ENCODE peak calls at places on chromosome 17, in eight cellular contexts. U is NCI-H2081, S is omental fat pad, B is mucosa of gallbladder, Z is DND-41, L is DMS 273 treated with DMSO at 0.1 percent for 48 hours, W is thyroid gland, N is immature natural killer cell. Q is an unnamed sample.

GRCh38 chr17:34389343-34389742 is 26.3 kb upstream of the CCL1 start:
- DNase-seq in W (no peak), N (no peak), S (no peak), L (no peak), U (no peak), B (no peak), Z (peak), Q (no peak)

GRCh38 chr17:65332375-65332774 is 195.2 kb downstream of the RGS9 start:
- DNase-seq in B (no peak), N (no peak), W (no peak), L (no peak), S (no peak), U (no peak), Z (no peak), Q (no peak)

GRCh38 chr17:40922239-40922638 is 15.2 kb downstream of the KRT23 start:
- DNase-seq in N (no peak), S (no peak), U (no peak), W (no peak), B (peak), Z (no peak), L (no peak), Q (no peak)

GRCh38 chr17:38667787-38668122 is 7.0 kb downstream of the EPOP start:
- DNase-seq in W (no peak), S (no peak), B (no peak), N (no peak), L (no peak), Z (no peak), U (no peak), Q (no peak)

GRCh38 chr17:15436399-15437369 is 30.7 kb downstream of the CDRT4 start:
- DNase-seq in N (peak), U (no peak), Z (peak), B (peak), W (peak), S (no peak), L (no peak), Q (no peak)

GRCh38 chr17:48012151-48012520 is 25.5 kb downstream of the COPZ2 start:
- DNase-seq in U (peak), L (peak), Z (peak), S (no peak), N (peak), W (peak), B (peak), Q (no peak)

GRCh38 chr17:78780852-78781338 is 1.2 kb downstream of the CYTH1 start:
- DNase-seq in W (peak), U (no peak), S (no peak), Z (no peak), N (no peak), L (no peak), B (no peak), Q (no peak)

GRCh38 chr17:40317345-40317873 is 8.4 kb downstream of the RARA start:
- DNase-seq in N (peak), B (no peak), S (peak), L (peak), Z (peak), W (peak), U (no peak), Q (no peak)

GRCh38 chr17:70622382-70623260 is 453.3 kb downstream of the KCNJ2 start:
- DNase-seq in W (peak), U (peak), S (no peak), Z (peak), B (peak), N (no peak), L (peak), Q (no peak)

GRCh38 chr17:48314716-48315115 is 115.3 kb downstream of the SKAP1 start:
- DNase-seq in U (no peak), L (no peak), N (no peak), W (no peak), S (no peak), Z (no peak), B (no peak), Q (no peak)

GRCh38 chr17:40515011-40515410 is 13.6 kb upstream of the TNS4 start:
- DNase-seq in S (no peak), U (no peak), B (no peak), W (no peak), L (no peak), N (no peak), Z (no peak), Q (no peak)

GRCh38 chr17:61645898-61646297 is 54.9 kb upstream of the NACA2 start:
- DNase-seq in S (no peak), N (no peak), B (no peak), U (no peak), Z (no peak), W (no peak), L (no peak), Q (no peak)

GRCh38 chr17:75610103-75610984 is 22.7 kb downstream of the MYO15B start:
- DNase-seq in Z (no peak), B (peak), S (no peak), U (no peak), N (no peak), L (no peak), W (no peak), Q (no peak)

GRCh38 chr17:58337126-58337599 is 8.6 kb upstream of the TSPOAP1 start:
- DNase-seq in N (peak), W (no peak), S (no peak), L (no peak), B (no peak), Z (peak), U (no peak), Q (no peak)

GRCh38 chr17:12756786-12757185 is 32.5 kb upstream of the ARHGAP44 start:
- DNase-seq in B (no peak), Z (no peak), W (no peak), L (no peak), U (no peak), S (no peak), N (no peak), Q (no peak)

GRCh38 chr17:62628845-62629555 is 1.5 kb downstream of the MRC2 start:
- DNase-seq in L (no peak), Z (no peak), W (no peak), B (no peak), S (no peak), N (no peak), U (no peak), Q (no peak)

GRCh38 chr17:73067075-73067474 is 25.4 kb downstream of the SLC39A11 start:
- DNase-seq in Z (no peak), W (no peak), L (peak), S (no peak), B (no peak), U (no peak), N (no peak), Q (no peak)

GRCh38 chr17:75004371-75004770 is 8.1 kb upstream of the MRPL58 start:
- DNase-seq in U (no peak), L (no peak), S (no peak), Z (no peak), N (no peak), B (no peak), W (no peak), Q (no peak)

GRCh38 chr17:44960654-44961053 is 7.4 kb downstream of the C1QL1 start:
- DNase-seq in U (no peak), W (peak), B (no peak), N (no peak), Z (no peak), S (no peak), L (no peak), Q (no peak)

GRCh38 chr17:34306466-34306865 is 12.8 kb upstream of the CCL8 start:
- DNase-seq in L (no peak), S (no peak), N (no peak), Z (no peak), W (peak), B (no peak), U (no peak), Q (no peak)

GRCh38 chr17:38713456-38713855 is 8.4 kb downstream of the MLLT6 start:
- DNase-seq in N (no peak), L (no peak), B (no peak), S (no peak), Z (no peak), U (no peak), W (no peak), Q (no peak)

GRCh38 chr17:75270218-75270965 is 639 bp downstream of the MIF4GD start:
- DNase-seq in S (peak), B (peak), L (peak), W (peak), N (no peak), Z (peak), U (peak), Q (no peak)

GRCh38 chr17:58335061-58335731 is 6.6 kb upstream of the TSPOAP1 start:
- DNase-seq in L (no peak), B (no peak), W (peak), Z (peak), U (no peak), N (no peak), S (no peak), Q (no peak)

GRCh38 chr17:32927724-32928526 is at the start of gene TMEM98:
- DNase-seq in S (no peak), B (no peak), U (no peak), Z (no peak), W (peak), N (no peak), L (no peak), Q (no peak)

GRCh38 chr17:41448506-41448905 is 7.7 kb upstream of the KRT38 start:
- DNase-seq in W (no peak), U (no peak), Z (no peak), B (no peak), L (no peak), S (no peak), N (no peak), Q (no peak)